ENCODE peak calls at places on chromosome 19, in four cellular contexts. J is left lung, H is esophagus muscularis mucosa, O is astrocyte of the spinal cord. V is an unnamed sample.
A peak's percentile ranks its signal among the peaks of the same experiment; 100 is the strongest.

GRCh38 chr19:7772752-7773291 is 9.8 kb downstream of the CLEC4M start:
- DNase-seq in J (no peak), H (no peak), O (no peak), V (no peak)

GRCh38 chr19:44722131-44723121 is 23.5 kb downstream of the CEACAM16 start:
- DNase-seq in O (no peak), J (peak; percentile 63), H (no peak), V (no peak)

GRCh38 chr19:38023245-38023644 is 116.2 kb downstream of the SIPA1L3 start:
- DNase-seq in J (no peak), H (no peak), O (peak; percentile 46), V (no peak)

GRCh38 chr19:28294395-28294794 is 918.6 kb downstream of the UQCRFS1 start:
- DNase-seq in J (no peak), H (peak; percentile 83), O (peak; percentile 39), V (no peak)

GRCh38 chr19:57171551-57172081 is 4.3 kb upstream of the DUXA start:
- DNase-seq in H (no peak), O (peak; percentile 38), J (peak; percentile 42), V (no peak)

GRCh38 chr19:1238373-1239303 is 833 bp upstream of the CBARP start:
- DNase-seq in O (no peak), H (no peak), J (no peak), V (no peak)

GRCh38 chr19:8702350-8702749 is 3.8 kb upstream of the ACTL9 start:
- DNase-seq in J (no peak), H (no peak), O (no peak), V (no peak)

GRCh38 chr19:47681388-47681787 is 31.8 kb upstream of the EHD2 start:
- DNase-seq in J (no peak), O (no peak), H (no peak), V (no peak)

GRCh38 chr19:46689358-46689757 is 27.6 kb downstream of the PRKD2 start:
- DNase-seq in J (no peak), O (no peak), H (no peak), V (no peak)

GRCh38 chr19:41134616-41135015 is 20.4 kb downstream of the CYP2F1 start:
- DNase-seq in J (no peak), O (no peak), H (no peak), V (no peak)

GRCh38 chr19:35261356-35262100 is 7.2 kb upstream of the USF2 start:
- DNase-seq in H (no peak), J (peak; percentile 20), O (no peak), V (no peak)

V was measured in NCI-H2029.